ENCODE peak calls at places on chromosomes 11 and 22, in five cellular contexts. One of them, this sample, is unnamed.

GRCh38 chr11:132080121-132080520 is 709.7 kb downstream of the NTM start:
- DNase-seq in AG09309: no peak
- DNase-seq in HT1080: peak; percentile 54
- DNase-seq in effector memory CD8-positive, alpha-beta T cell: no peak
- DNase-seq in progenitor cell of endocrine pancreas: no peak
- DNase-seq in this sample: no peak

GRCh38 chr22:19177164-19178064 is 1.1 kb downstream of the SLC25A1 start:
- DNase-seq in progenitor cell of endocrine pancreas: no peak
- DNase-seq in HT1080: no peak
- DNase-seq in effector memory CD8-positive, alpha-beta T cell: no peak
- DNase-seq in AG09309: no peak
- DNase-seq in this sample: peak; percentile 14

GRCh38 chr11:20080032-20080685 is 80.1 kb downstream of the DBX1 start:
- DNase-seq in progenitor cell of endocrine pancreas: no peak
- DNase-seq in effector memory CD8-positive, alpha-beta T cell: no peak
- DNase-seq in AG09309: no peak
- DNase-seq in HT1080: no peak
- DNase-seq in this sample: no peak

GRCh38 chr11:1401656-1402221 is 12.0 kb downstream of the BRSK2 start:
- DNase-seq in effector memory CD8-positive, alpha-beta T cell: peak; percentile 39
- DNase-seq in HT1080: peak; percentile 40
- DNase-seq in progenitor cell of endocrine pancreas: peak; percentile 79
- DNase-seq in AG09309: no peak
- DNase-seq in this sample: peak; percentile 79

GRCh38 chr11:77557553-77557952 is 32.2 kb upstream of the AQP11 start:
- DNase-seq in AG09309: no peak
- DNase-seq in effector memory CD8-positive, alpha-beta T cell: no peak
- DNase-seq in progenitor cell of endocrine pancreas: no peak
- DNase-seq in HT1080: peak; percentile 20
- DNase-seq in this sample: peak; percentile 35

GRCh38 chr11:4891996-4892640 is 10.4 kb downstream of the OR51T1 start:
- DNase-seq in AG09309: no peak
- DNase-seq in progenitor cell of endocrine pancreas: no peak
- DNase-seq in HT1080: peak; percentile 86
- DNase-seq in effector memory CD8-positive, alpha-beta T cell: no peak
- DNase-seq in this sample: no peak

GRCh38 chr11:78798567-78799170 is 224.0 kb upstream of the NARS2 start:
- DNase-seq in HT1080: peak; percentile 58
- DNase-seq in effector memory CD8-positive, alpha-beta T cell: no peak
- DNase-seq in AG09309: no peak
- DNase-seq in progenitor cell of endocrine pancreas: peak; percentile 58
- DNase-seq in this sample: peak; percentile 66

GRCh38 chr22:36781656-36782627 is 6.0 kb upstream of the IFT27 start:
- DNase-seq in effector memory CD8-positive, alpha-beta T cell: peak; percentile 84
- DNase-seq in HT1080: peak; percentile 90
- DNase-seq in progenitor cell of endocrine pancreas: peak; percentile 83
- DNase-seq in AG09309: peak; percentile 48
- DNase-seq in this sample: peak; percentile 82

GRCh38 chr11:130531061-130531460 is 82.6 kb downstream of the ADAMTS15 start:
- DNase-seq in progenitor cell of endocrine pancreas: no peak
- DNase-seq in HT1080: no peak
- DNase-seq in AG09309: no peak
- DNase-seq in effector memory CD8-positive, alpha-beta T cell: no peak
- DNase-seq in this sample: no peak

GRCh38 chr11:102341844-102342318 is 5.1 kb upstream of the BIRC2 start:
- DNase-seq in progenitor cell of endocrine pancreas: peak; percentile 49
- DNase-seq in effector memory CD8-positive, alpha-beta T cell: peak; percentile 71
- DNase-seq in AG09309: peak; percentile 57
- DNase-seq in HT1080: peak; percentile 81
- DNase-seq in this sample: peak; percentile 74

GRCh38 chr22:39434243-39434653 is 22.6 kb upstream of the MGAT3 start:
- DNase-seq in effector memory CD8-positive, alpha-beta T cell: no peak
- DNase-seq in progenitor cell of endocrine pancreas: no peak
- DNase-seq in AG09309: no peak
- DNase-seq in HT1080: no peak
- DNase-seq in this sample: no peak

GRCh38 chr11:45518853-45519545 is 146.4 kb downstream of the CHST1 start:
- DNase-seq in HT1080: no peak
- DNase-seq in AG09309: no peak
- DNase-seq in effector memory CD8-positive, alpha-beta T cell: no peak
- DNase-seq in progenitor cell of endocrine pancreas: no peak
- DNase-seq in this sample: no peak

GRCh38 chr11:9263840-9264380 is 1.2 kb downstream of the DENND5A start:
- DNase-seq in AG09309: no peak
- DNase-seq in HT1080: no peak
- DNase-seq in effector memory CD8-positive, alpha-beta T cell: peak; percentile 20
- DNase-seq in progenitor cell of endocrine pancreas: no peak
- DNase-seq in this sample: no peak

GRCh38 chr11:76288166-76288978 is 82.1 kb upstream of the WNT11 start:
- DNase-seq in progenitor cell of endocrine pancreas: no peak
- DNase-seq in AG09309: no peak
- DNase-seq in HT1080: peak; percentile 10
- DNase-seq in effector memory CD8-positive, alpha-beta T cell: no peak
- DNase-seq in this sample: no peak

GRCh38 chr11:93032580-93032979 is 63.1 kb downstream of the MTNR1B start:
- DNase-seq in progenitor cell of endocrine pancreas: no peak
- DNase-seq in effector memory CD8-positive, alpha-beta T cell: no peak
- DNase-seq in AG09309: no peak
- DNase-seq in HT1080: no peak
- DNase-seq in this sample: no peak

GRCh38 chr22:44129614-44129976 is 51.1 kb upstream of the PARVG start:
- DNase-seq in AG09309: no peak
- DNase-seq in HT1080: peak; percentile 30
- DNase-seq in effector memory CD8-positive, alpha-beta T cell: no peak
- DNase-seq in progenitor cell of endocrine pancreas: no peak
- DNase-seq in this sample: no peak

GRCh38 chr11:2799881-2800654 is 85.5 kb downstream of the CDKN1C start:
- DNase-seq in AG09309: no peak
- DNase-seq in effector memory CD8-positive, alpha-beta T cell: no peak
- DNase-seq in HT1080: no peak
- DNase-seq in progenitor cell of endocrine pancreas: peak; percentile 8
- DNase-seq in this sample: peak; percentile 20

GRCh38 chr11:75576445-75577049 is 14.5 kb downstream of the SERPINH1 start:
- DNase-seq in HT1080: no peak
- DNase-seq in progenitor cell of endocrine pancreas: no peak
- DNase-seq in effector memory CD8-positive, alpha-beta T cell: no peak
- DNase-seq in AG09309: no peak
- DNase-seq in this sample: peak; percentile 59